ENCODE peak calls at places on chromosomes 2 and 18, in five cellular contexts. W is Kasumi-1, K is amniotic epithelial cell, P is astrocyte of the spinal cord, S is hypothalamus. H is an unnamed sample.

GRCh38 chr2:8643996-8644356 is 37.9 kb upstream of the ID2 start:
- DNase-seq in W (no peak), K (no peak), P (no peak), S (no peak), H (no peak)

GRCh38 chr2:234630676-234631350 is 133.9 kb upstream of the ARL4C start:
- DNase-seq in W (no peak), K (peak; percentile 31), P (peak; percentile 29), S (no peak), H (peak; percentile 31)

GRCh38 chr2:226661789-226662545 is 137.7 kb downstream of the IRS1 start:
- DNase-seq in W (no peak), K (peak; percentile 99), P (peak; percentile 92), S (no peak), H (peak; percentile 95)

GRCh38 chr2:9949992-9950520 is 1.4 kb upstream of the GRHL1 start:
- DNase-seq in W (no peak), K (no peak), P (no peak), S (no peak), H (no peak)

GRCh38 chr2:144516417-144516980 is 3.4 kb downstream of the ZEB2 start:
- DNase-seq in W (peak; percentile 75), K (no peak), P (peak; percentile 45), S (no peak), H (peak; percentile 54)

GRCh38 chr2:239202836-239203235 is 198.0 kb downstream of the HDAC4 start:
- DNase-seq in W (no peak), K (no peak), P (no peak), S (no peak), H (no peak)

GRCh38 chr2:160022162-160022561 is 40.3 kb downstream of the PLA2R1 start:
- DNase-seq in W (peak; percentile 75), K (no peak), P (no peak), S (no peak), H (no peak)

GRCh38 chr18:55316615-55317184 is 271.3 kb downstream of the TCF4 start:
- DNase-seq in W (no peak), K (no peak), P (no peak), S (no peak), H (no peak)

GRCh38 chr2:18290386-18290785 is 270.1 kb downstream of the RDH14 start:
- DNase-seq in W (no peak), K (peak; percentile 89), P (no peak), S (no peak), H (no peak)

GRCh38 chr18:70491734-70492348 is 203.0 kb downstream of the SOCS6 start:
- DNase-seq in W (peak; percentile 53), K (peak; percentile 39), P (peak; percentile 40), S (peak; percentile 16), H (peak; percentile 65)

GRCh38 chr2:183610724-183611123 is 486.5 kb downstream of the NUP35 start:
- DNase-seq in W (no peak), K (no peak), P (no peak), S (no peak), H (no peak)

GRCh38 chr2:40213616-40214015 is 238.3 kb downstream of the SLC8A1 start:
- DNase-seq in W (no peak), K (no peak), P (no peak), S (no peak), H (no peak)